ENCODE peak calls at places on chromosomes 13 and 19, in five cellular contexts. K is psoas muscle; U is CD8-positive, alpha-beta T cell; W is upper lobe of right lung; C is BE2C. T is an unnamed sample. For H3K9me3, the result is how much of the 10 kb centered on the place peaks cover.

GRCh38 chr13:44719857-44720671 is 143.9 kb upstream of the TSC22D1 start:
- DNase-seq in K (no peak), U (no peak), C (no peak), W (no peak), T (no peak)

GRCh38 chr19:36115453-36116343 is at the start of gene TBCB:
- DNase-seq in U (peak), W (peak), C (no peak), K (peak), T (peak)

GRCh38 chr19:17121736-17122293 is 46.2 kb downstream of the MYO9B start:
- DNase-seq in U (no peak), K (no peak), W (no peak), C (no peak), T (no peak)

GRCh38 chr13:51825165-51825592 is 19.8 kb downstream of the TMEM272 start:
- DNase-seq in U (no peak), W (no peak), K (no peak), C (no peak), T (no peak)

GRCh38 chr19:42401365-42402303 is 11.5 kb upstream of the CNFN start:
- DNase-seq in C (peak), W (peak), K (peak), U (peak), T (peak)

GRCh38 chr13:36872621-36873020 is 47.4 kb downstream of the SMAD9 start:
- DNase-seq in W (no peak), K (peak), C (peak), U (no peak), T (peak)

GRCh38 chr19:50486823-50487515 is 10.3 kb upstream of the GARIN5A start:
- DNase-seq in C (peak), K (peak), W (peak), U (peak), T (peak)

GRCh38 chr13:94568443-94568842 is 27.5 kb downstream of the TGDS start:
- DNase-seq in C (no peak), U (no peak), K (no peak), W (no peak), T (no peak)

GRCh38 chr13:21219044-21219381 is 42.6 kb downstream of the MRPL57 start:
- DNase-seq in K (no peak), C (no peak), U (no peak), W (no peak), T (no peak)

GRCh38 chr13:54536112-54536511 is 1507.5 kb downstream of the OLFM4 start:
- DNase-seq in K (no peak), W (no peak), C (no peak), U (no peak), T (no peak)

GRCh38 chr13:51518847-51519246 is 65.4 kb upstream of the WDFY2 start:
- DNase-seq in C (no peak), W (no peak), U (no peak), K (no peak), T (no peak)

GRCh38 chr13:22740264-22740663 is 440.5 kb upstream of the SGCG start:
- DNase-seq in W (no peak), C (no peak), K (no peak), U (no peak), T (no peak)

GRCh38 chr13:20911037-20911436 is 8.5 kb upstream of the XPO4 start:
- DNase-seq in K (no peak), U (no peak), W (no peak), C (no peak), T (no peak)

DNA sequence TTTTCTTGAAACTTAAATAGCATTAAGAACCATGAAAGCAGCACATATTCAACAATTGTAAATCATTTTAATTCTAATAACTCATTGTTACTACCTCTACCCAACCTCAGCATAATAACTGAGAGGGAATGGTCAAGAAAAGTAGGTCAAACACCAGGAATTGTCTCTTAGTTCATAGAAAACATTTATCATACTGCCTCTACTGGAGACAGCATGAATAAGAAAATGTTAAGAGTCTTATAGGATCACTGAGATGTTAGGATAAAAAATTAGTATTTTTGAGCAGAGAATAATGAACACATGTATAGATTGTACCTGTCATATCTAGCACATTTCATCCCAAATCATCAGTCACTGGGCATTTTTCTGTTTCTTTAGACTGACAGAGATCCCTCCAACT is 515.3 kb downstream of the PCDH9 start:
- DNase-seq in W (no peak), C (no peak), K (no peak), U (no peak), T (no peak)
- TF ChIP-seq CTCF in W (no peak), C (peak), K (no peak), U (no peak), T (no peak)

GRCh38 chr13:105998233-105998550 is 537.3 kb downstream of the EFNB2 start:
- DNase-seq in K (no peak), U (no peak), W (no peak), C (no peak), T (no peak)
- H3K9me3 ChIP-seq in K (under half), U (under half), W (under half), C (under half), T (under half)

GRCh38 chr19:14361824-14362223 is 19.4 kb upstream of the ADGRE5 start:
- DNase-seq in U (peak), K (no peak), W (no peak), C (no peak), T (no peak)
- TF ChIP-seq CTCF in U (peak), K (peak), W (peak), C (peak), T (no peak)

GRCh38 chr19:54574051-54574450 is 461 bp downstream of the LILRA2 start:
- DNase-seq in C (no peak), W (no peak), K (no peak), U (no peak), T (no peak)

GRCh38 chr19:54570316-54570715 is 3.3 kb upstream of the LILRA2 start:
- DNase-seq in W (no peak), U (no peak), K (no peak), C (no peak), T (no peak)

GRCh38 chr19:54574527-54575056 is 1.0 kb downstream of the LILRA2 start:
- DNase-seq in U (no peak), C (no peak), K (no peak), W (no peak), T (no peak)

GRCh38 chr19:54572696-54573311 is 786 bp upstream of the LILRA2 start:
- DNase-seq in C (no peak), W (peak), U (no peak), K (no peak), T (no peak)

GRCh38 chr19:54573330-54573872 is at the start of gene LILRA2:
- DNase-seq in W (peak), K (no peak), U (no peak), C (no peak), T (no peak)
- H3K9me3 ChIP-seq in W (under half), K (under half), U (under half), C (under half), T (under half)

DNA sequence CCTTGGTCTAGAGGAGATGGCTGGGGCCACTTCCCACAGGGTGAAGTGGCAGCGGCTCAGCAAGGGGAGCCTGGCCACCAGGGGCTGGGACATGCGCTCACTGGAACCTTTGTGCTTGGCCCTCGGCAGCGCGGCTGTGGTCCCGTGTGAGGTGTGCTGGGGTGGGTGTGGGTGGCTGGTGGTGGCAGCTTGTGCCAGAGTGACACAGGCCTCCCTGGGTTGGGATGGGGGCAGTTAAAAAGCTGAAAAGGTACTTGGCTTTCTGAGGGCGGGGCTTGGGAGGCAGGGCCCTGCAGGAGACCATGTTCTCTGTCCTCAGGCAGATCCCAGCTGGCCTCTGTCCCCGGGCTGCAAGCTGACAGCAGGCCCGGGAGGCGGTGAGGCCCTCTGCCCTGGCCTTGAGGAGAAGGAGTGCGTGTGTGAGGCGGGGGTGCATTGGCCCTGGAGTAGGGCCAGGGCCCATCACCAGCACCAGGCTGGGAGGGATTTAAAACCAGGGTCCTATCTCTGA is 17.3 kb downstream of the MPND start:
- DNase-seq in K (no peak), C (no peak), U (no peak), W (no peak), T (no peak)
- TF ChIP-seq CTCF in K (no peak), C (no peak), U (no peak), W (no peak), T (no peak)